ENCODE peak calls at places on chromosomes 12 and 14, in six cellular contexts. Z is stomach; K is lung; T is DND-41; P is transverse colon; Q is CD4-positive, CD25-positive, alpha-beta regulatory T cell. X is an unnamed sample. For H3K36me3, the result is how much of the 10 kb centered on the place peaks cover.

GRCh38 chr12:70367268-70368141 is 1.4 kb downstream of the KCNMB4 start:
- DNase-seq in Z (no peak), K (no peak), T (no peak), P (no peak), Q (no peak), X (peak)

GRCh38 chr12:119397540-119397939 is 63.0 kb downstream of the CCDC60 start:
- DNase-seq in Z (no peak), K (no peak), T (no peak), P (no peak), Q (no peak), X (no peak)

GRCh38 chr14:80956105-80956504 is 684 bp downstream of the TSHR start:
- DNase-seq in Z (no peak), K (no peak), T (no peak), P (no peak), Q (no peak), X (no peak)

GRCh38 chr12:20040844-20041243 is 327.5 kb upstream of the PDE3A start:
- DNase-seq in Z (no peak), K (no peak), T (no peak), P (no peak), Q (no peak), X (no peak)

GRCh38 chr12:116067892-116068291 is 209.6 kb downstream of the MED13L start:
- DNase-seq in Z (no peak), K (no peak), T (no peak), P (no peak), Q (no peak), X (no peak)

GRCh38 chr12:67382206-67382871 is 113.2 kb downstream of the CAND1 start:
- DNase-seq in Z (no peak), K (no peak), T (no peak), P (no peak), Q (no peak), X (no peak)

GRCh38 chr14:21467620-21468019 is 9.1 kb downstream of the RAB2B start:
- DNase-seq in Z (no peak), K (no peak), T (no peak), P (no peak), Q (no peak), X (no peak)

GRCh38 chr14:57714487-57714899 is 151.4 kb downstream of the SLC35F4 start:
- DNase-seq in Z (no peak), K (no peak), T (no peak), P (no peak), Q (no peak), X (no peak)

GRCh38 chr12:19654630-19655384 is 215.5 kb downstream of the AEBP2 start:
- DNase-seq in Z (no peak), K (no peak), T (no peak), P (no peak), Q (no peak), X (no peak)

GRCh38 chr12:29762637-29763300 is 21.0 kb downstream of the TMTC1 start:
- DNase-seq in Z (no peak), K (no peak), T (no peak), P (no peak), Q (no peak), X (no peak)

GRCh38 chr14:103123128-103123633 is at the start of gene TNFAIP2:
- DNase-seq in Z (no peak), K (peak), T (no peak), P (peak), Q (no peak), X (no peak)

GRCh38 chr12:12616512-12617275 is 5.0 kb downstream of the CREBL2 start:
- DNase-seq in Z (no peak), K (no peak), T (no peak), P (no peak), Q (no peak), X (no peak)

GRCh38 chr12:89163918-89164317 is 188.4 kb downstream of the DUSP6 start:
- DNase-seq in Z (no peak), K (no peak), T (no peak), P (no peak), Q (no peak), X (no peak)

GRCh38 chr14:103510311-103511021 is 12.2 kb downstream of the CKB start:
- DNase-seq in Z (no peak), K (no peak), T (no peak), P (no peak), Q (no peak), X (no peak)

GRCh38 chr14:67571275-67571990 is 28.6 kb downstream of the PIGH start:
- DNase-seq in Z (peak), K (peak), T (peak), P (peak), Q (peak), X (peak)

GRCh38 chr12:28776913-28777312 is 372.2 kb upstream of the FAR2 start:
- DNase-seq in Z (no peak), K (no peak), T (no peak), P (no peak), Q (no peak), X (no peak)

GRCh38 chr12:53096761-53097160 is 706 bp upstream of the IGFBP6 start:
- DNase-seq in Z (peak), K (no peak), T (no peak), P (no peak), Q (no peak), X (no peak)

GRCh38 chr12:30850684-30851083 is 75.9 kb upstream of the TSPAN11 start:
- DNase-seq in Z (no peak), K (no peak), T (no peak), P (no peak), Q (no peak), X (no peak)

GRCh38 chr12:53096089-53096741 is 1.3 kb upstream of the IGFBP6 start:
- DNase-seq in Z (peak), K (peak), T (no peak), P (peak), Q (no peak), X (no peak)

GRCh38 chr14:99806040-99806439 is 12.8 kb downstream of the EML1 start:
- DNase-seq in Z (no peak), K (no peak), T (no peak), P (no peak), Q (no peak), X (no peak)

GRCh38 chr12:12398026-12398859 is 41.4 kb downstream of the BORCS5 start:
- DNase-seq in Z (no peak), K (peak), T (no peak), P (peak), Q (no peak), X (no peak)

GRCh38 chr12:5417500-5417899 is 14.4 kb upstream of the NTF3 start:
- DNase-seq in Z (no peak), K (no peak), T (no peak), P (no peak), Q (no peak), X (no peak)

GRCh38 chr14:51342226-51342625 is 102.2 kb downstream of the TMX1 start:
- DNase-seq in Z (no peak), K (no peak), T (no peak), P (no peak), Q (no peak), X (no peak)

GRCh38 chr12:10717410-10717809 is 5.7 kb downstream of the YBX3 start:
- DNase-seq in Z (no peak), K (no peak), T (no peak), P (no peak), Q (no peak), X (no peak)

GRCh38 chr14:63499701-63500250 is 43.4 kb downstream of the PPP2R5E start:
- DNase-seq in Z (no peak), K (no peak), T (no peak), P (no peak), Q (no peak), X (no peak)

GRCh38 chr14:66746316-66747006 is 238.5 kb downstream of the GPHN start:
- DNase-seq in Z (no peak), K (no peak), T (no peak), P (no peak), Q (no peak), X (peak)

GRCh38 chr12:118189761-118190181 is 53.8 kb downstream of the PEBP1 start:
- DNase-seq in Z (no peak), K (no peak), T (no peak), P (no peak), Q (no peak), X (no peak)

GRCh38 chr12:92297932-92298681 is 152.5 kb upstream of the BTG1 start:
- DNase-seq in Z (no peak), K (no peak), T (no peak), P (no peak), Q (no peak), X (peak)

GRCh38 chr12:45416161-45416560 is 200.3 kb downstream of the ANO6 start:
- DNase-seq in Z (no peak), K (no peak), T (no peak), P (no peak), Q (no peak), X (no peak)

GRCh38 chr14:49853572-49854375 is 1.2 kb upstream of the NEMF start:
- DNase-seq in Z (peak), K (peak), T (no peak), P (peak), Q (peak), X (peak)

GRCh38 chr14:23441076-23441475 is 5.6 kb upstream of the MYH7 start:
- DNase-seq in Z (no peak), K (no peak), T (no peak), P (no peak), Q (no peak), X (no peak)

GRCh38 chr14:50351016-50351415 is 38.9 kb downstream of the DMAC2L start:
- DNase-seq in Z (no peak), K (no peak), T (no peak), P (no peak), Q (no peak), X (no peak)

GRCh38 chr12:74598819-74599218 is 61.2 kb downstream of the ATXN7L3B start:
- DNase-seq in Z (no peak), K (no peak), T (no peak), P (no peak), Q (no peak), X (no peak)

GRCh38 chr12:8594072-8594471 is 18.6 kb downstream of the AICDA start:
- DNase-seq in Z (no peak), K (no peak), T (no peak), P (no peak), Q (no peak), X (no peak)

GRCh38 chr12:109432431-109432830 is 44.7 kb downstream of the KCTD10 start:
- DNase-seq in Z (no peak), K (no peak), T (no peak), P (no peak), Q (no peak), X (no peak)

GRCh38 chr12:25194211-25194610 is 749 bp downstream of the DNAI7 start:
- DNase-seq in Z (no peak), K (no peak), T (no peak), P (no peak), Q (no peak), X (no peak)
- H3K4me3 ChIP-seq in Z (peak), K (no peak), T (peak), P (no peak), Q (peak), X (no peak)

GRCh38 chr12:103774977-103775560 is 66.0 kb downstream of the NT5DC3 start:
- DNase-seq in Z (no peak), K (no peak), T (no peak), P (no peak), Q (no peak), X (no peak)
- H3K36me3 ChIP-seq in Z (under half), K (under half), T (under half), P (under half), Q (under half), X (under half)

DNA sequence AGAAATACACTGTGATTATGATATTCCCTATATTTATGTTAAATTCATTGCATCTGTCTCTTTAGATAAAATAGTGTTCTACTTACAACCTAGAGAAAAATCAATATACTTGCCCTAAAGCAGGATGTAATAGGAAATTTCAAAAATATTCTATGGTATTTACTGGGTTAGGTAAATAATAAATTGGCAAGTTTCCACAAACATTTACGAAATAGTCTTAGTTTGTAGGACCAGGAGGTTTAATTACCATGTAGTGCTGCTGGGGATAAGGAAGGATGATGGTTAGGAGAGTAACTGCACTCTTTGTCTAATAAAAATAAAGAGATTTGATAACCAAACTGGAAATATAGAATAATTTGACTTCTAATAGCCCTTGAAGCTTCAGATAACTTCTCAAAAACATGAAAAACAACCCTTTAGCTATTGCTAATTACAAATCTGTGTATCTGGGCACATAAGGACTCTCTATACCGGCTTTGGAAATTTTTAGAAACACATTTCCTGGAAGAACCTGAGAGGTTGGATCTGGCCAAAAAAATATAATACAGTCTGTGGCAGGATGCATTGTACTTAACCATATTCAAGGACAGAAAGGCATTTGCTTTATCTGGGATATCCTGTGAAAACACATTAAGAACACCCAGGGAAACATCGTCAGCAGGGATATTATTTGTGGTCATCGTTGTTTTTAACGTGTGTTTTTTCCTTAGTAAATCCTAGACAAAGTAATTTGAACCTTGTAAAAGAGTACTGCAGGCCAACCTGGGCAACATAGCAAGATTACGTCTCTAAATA is 36.7 kb upstream of the TMCC3 start:
- DNase-seq in Z (no peak), K (no peak), T (no peak), P (no peak), Q (no peak), X (no peak)
- H3K27ac ChIP-seq in Z (no peak), K (no peak), T (no peak), P (no peak), Q (no peak), X (no peak)

DNA sequence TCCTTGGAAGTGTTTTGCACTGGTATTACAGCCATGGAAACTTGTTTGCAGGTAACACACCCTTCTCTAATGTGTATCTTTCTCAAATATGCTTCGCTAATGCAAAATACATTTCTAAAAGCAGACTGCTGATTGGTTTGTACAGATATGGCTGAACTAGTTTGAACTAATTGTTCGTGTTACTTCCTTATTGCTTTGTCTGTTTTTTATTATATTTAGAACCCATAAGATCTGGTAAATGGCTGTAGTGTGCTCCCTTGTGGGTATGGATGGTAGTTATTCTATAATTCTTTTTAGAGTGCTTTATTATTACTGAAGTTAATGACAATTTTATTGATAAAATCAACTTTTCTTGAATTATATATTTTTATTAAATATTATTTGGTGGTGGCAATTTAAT is 53.0 kb downstream of the ATF7IP start:
- DNase-seq in Z (no peak), K (no peak), T (no peak), P (no peak), Q (no peak), X (peak)
- H3K4me3 ChIP-seq in Z (no peak), K (no peak), T (no peak), P (no peak), Q (peak), X (no peak)

DNA sequence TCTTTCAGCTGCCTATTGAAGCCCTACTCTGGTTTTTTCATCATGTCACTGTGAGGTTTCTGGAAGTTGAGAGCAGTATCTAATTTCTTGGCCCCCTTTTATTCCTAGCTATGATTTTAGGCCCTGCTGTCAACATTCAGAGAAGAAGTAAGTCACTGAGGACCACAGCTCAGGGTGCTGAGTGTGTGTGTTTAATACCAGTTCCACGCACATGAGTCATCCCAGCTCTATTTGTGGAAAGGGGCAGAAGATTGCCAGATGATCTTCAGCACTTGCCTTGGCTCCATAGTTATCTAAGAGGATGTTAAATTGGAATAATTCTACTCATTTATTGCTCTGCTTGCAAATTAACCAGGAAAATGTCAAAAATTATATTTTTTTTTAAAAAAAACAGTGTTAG is 65.5 kb upstream of the SLC38A4 start:
- DNase-seq in Z (no peak), K (no peak), T (no peak), P (no peak), Q (no peak), X (no peak)
- H3K36me3 ChIP-seq in Z (under half), K (under half), T (under half), P (under half), Q (under half), X (under half)

GRCh38 chr12:3044141-3044630 is 33.0 kb upstream of the TSPAN9 start:
- DNase-seq in Z (no peak), K (no peak), T (no peak), P (no peak), Q (no peak), X (no peak)
- H3K27ac ChIP-seq in Z (no peak), K (no peak), T (no peak), P (no peak), Q (no peak), X (no peak)

GRCh38 chr12:6757028-6757689 is 4.2 kb upstream of the MLF2 start:
- DNase-seq in Z (no peak), K (no peak), T (no peak), P (no peak), Q (no peak), X (no peak)
- H3K4me3 ChIP-seq in Z (no peak), K (no peak), T (no peak), P (no peak), Q (no peak), X (no peak)

GRCh38 chr12:132056320-132056719 is 87.8 kb downstream of the DDX51 start:
- DNase-seq in Z (no peak), K (no peak), T (no peak), P (no peak), Q (no peak), X (no peak)

GRCh38 chr12:132055535-132056096 is 88.5 kb downstream of the DDX51 start:
- DNase-seq in Z (no peak), K (no peak), T (no peak), P (no peak), Q (no peak), X (no peak)

GRCh38 chr12:132054983-132055382 is 89.1 kb downstream of the DDX51 start:
- DNase-seq in Z (no peak), K (no peak), T (no peak), P (no peak), Q (no peak), X (no peak)

GRCh38 chr12:132056959-132057358 is 87.2 kb downstream of the DDX51 start:
- DNase-seq in Z (no peak), K (no peak), T (no peak), P (no peak), Q (no peak), X (no peak)

GRCh38 chr12:132057691-132058090 is 86.4 kb downstream of the DDX51 start:
- DNase-seq in Z (no peak), K (no peak), T (no peak), P (no peak), Q (no peak), X (no peak)
- H3K36me3 ChIP-seq in Z (half or more), K (half or more), T (half or more), P (under half), Q (half or more), X (under half)

DNA sequence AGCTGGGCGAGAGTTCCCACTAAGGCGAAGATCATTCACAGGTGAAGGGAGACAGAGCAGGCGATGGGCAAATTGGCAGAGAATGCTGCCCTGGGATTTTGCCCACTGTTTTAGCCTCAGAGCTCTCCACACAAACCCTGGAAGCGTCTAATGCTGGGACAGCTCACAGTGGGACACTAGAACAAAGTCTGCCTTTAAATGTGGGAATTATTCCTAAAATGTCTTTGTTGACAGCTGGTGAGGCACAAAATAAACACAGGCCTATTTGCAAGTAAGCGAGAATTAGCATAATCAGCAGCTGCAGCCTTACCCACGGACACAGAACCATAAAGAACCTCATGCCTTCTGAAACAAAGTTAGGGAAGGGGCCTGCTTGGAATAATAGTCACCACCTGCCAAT is 824.5 kb downstream of the AACS start:
- DNase-seq in Z (no peak), K (no peak), T (no peak), P (no peak), Q (no peak), X (no peak)
- H3K27ac ChIP-seq in Z (no peak), K (no peak), T (no peak), P (no peak), Q (no peak), X (no peak)

DNA sequence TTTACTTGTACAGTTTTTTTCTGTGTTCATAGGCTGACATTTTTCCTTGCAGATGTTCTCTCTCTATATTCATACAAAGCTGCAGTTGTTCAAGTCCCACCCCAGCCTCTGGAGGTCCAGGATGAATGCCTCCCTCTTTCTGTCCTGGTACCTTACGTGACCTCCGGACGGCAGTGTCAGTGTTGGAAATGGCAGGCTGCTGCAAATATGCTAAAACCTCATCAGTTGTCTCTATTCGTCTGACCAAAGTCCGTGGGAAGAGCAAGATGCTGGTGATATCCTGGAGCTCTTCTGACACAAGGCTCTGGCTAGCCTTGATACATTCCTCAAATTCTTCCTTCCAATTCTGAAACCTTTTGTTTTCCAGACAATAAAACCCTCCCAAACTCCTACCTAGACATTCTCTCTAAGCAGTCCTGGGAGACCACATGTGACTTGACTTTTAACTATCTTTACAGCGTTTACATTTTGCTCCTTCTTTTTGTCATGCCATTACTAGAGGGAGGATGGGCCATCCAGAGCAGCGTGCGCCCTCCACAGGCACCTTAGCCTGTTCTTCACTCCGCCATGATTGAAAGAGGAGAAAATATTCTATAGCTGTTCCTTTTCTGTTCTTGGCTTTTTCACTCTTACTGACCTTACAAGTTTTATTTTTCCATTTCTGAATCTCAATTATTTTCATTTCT is 143.6 kb downstream of the RGS6 start:
- DNase-seq in Z (no peak), K (no peak), T (no peak), P (no peak), Q (no peak), X (no peak)
- H3K4me3 ChIP-seq in Z (no peak), K (no peak), T (no peak), P (no peak), Q (no peak), X (no peak)

X was measured in small intestine.